ENCODE peak calls at places on chromosome 9, in four cellular contexts. W is K562, S is HepG2, H is GM12878. B is an unnamed sample.

GRCh38 chr9:23643656-23644258 is 182.3 kb downstream of the ELAVL2 start:
- DNase-seq in W (no peak), S (no peak), H (no peak), B (no peak)

GRCh38 chr9:76818271-76818670 is 54.0 kb downstream of the PCA3 start:
- DNase-seq in W (no peak), S (peak; percentile 15), H (no peak), B (peak; percentile 63)

GRCh38 chr9:70902705-70903131 is 218.7 kb downstream of the TRPM3 start:
- DNase-seq in W (no peak), S (no peak), H (no peak), B (peak; percentile 2)

GRCh38 chr9:70390922-70391321 is 23.5 kb downstream of the KLF9 start:
- DNase-seq in W (no peak), S (no peak), H (no peak), B (no peak)

GRCh38 chr9:123162359-123163345 is 105.7 kb downstream of the STRBP start:
- DNase-seq in W (no peak), S (no peak), H (no peak), B (no peak)

GRCh38 chr9:5838884-5839571 is 6.1 kb upstream of the ERMP1 start:
- DNase-seq in W (peak; percentile 53), S (peak; percentile 96), H (no peak), B (peak; percentile 96)

GRCh38 chr9:4086119-4087088 is 213.5 kb downstream of the GLIS3 start:
- DNase-seq in W (no peak), S (peak; percentile 8), H (no peak), B (peak; percentile 15)

GRCh38 chr9:114291064-114291474 is 31.8 kb upstream of the ORM1 start:
- DNase-seq in W (peak; percentile 81), S (peak; percentile 61), H (no peak), B (peak; percentile 57)

GRCh38 chr9:133754187-133754586 is 16.0 kb upstream of the SARDH start:
- DNase-seq in W (no peak), S (no peak), H (no peak), B (no peak)

GRCh38 chr9:122336836-122337560 is 33.8 kb upstream of the PTGS1 start:
- DNase-seq in W (no peak), S (no peak), H (no peak), B (no peak)

GRCh38 chr9:28443461-28443860 is 870.2 kb upstream of the C9orf72 start:
- DNase-seq in W (no peak), S (no peak), H (no peak), B (no peak)

GRCh38 chr9:70278312-70278711 is 19.5 kb downstream of the SMC5 start:
- DNase-seq in W (no peak), S (no peak), H (no peak), B (no peak)

GRCh38 chr9:23587903-23588302 is 238.1 kb downstream of the ELAVL2 start:
- DNase-seq in W (no peak), S (no peak), H (no peak), B (no peak)

GRCh38 chr9:127790094-127790855 is 4.4 kb downstream of the CDK9 start:
- DNase-seq in W (no peak), S (no peak), H (no peak), B (no peak)

GRCh38 chr9:124214596-124215550 is 42.9 kb upstream of the NEK6 start:
- DNase-seq in W (no peak), S (no peak), H (no peak), B (no peak)

GRCh38 chr9:133428579-133429215 is 6.5 kb downstream of the ADAMTS13 start:
- DNase-seq in W (peak; percentile 81), S (peak; percentile 12), H (no peak), B (peak; percentile 46)

GRCh38 chr9:97572892-97573365 is 60.2 kb downstream of the TSTD2 start:
- DNase-seq in W (no peak), S (no peak), H (no peak), B (no peak)

GRCh38 chr9:117160254-117160653 is 254.6 kb downstream of the ASTN2 start:
- DNase-seq in W (no peak), S (no peak), H (no peak), B (no peak)

GRCh38 chr9:26112724-26113123 is 434.5 kb upstream of the TUSC1 start:
- DNase-seq in W (no peak), S (no peak), H (no peak), B (no peak)

GRCh38 chr9:89710689-89711088 is 105.9 kb downstream of the GADD45G start:
- DNase-seq in W (no peak), S (no peak), H (no peak), B (no peak)

GRCh38 chr9:94900222-94901018 is 173.9 kb downstream of the AOPEP start:
- DNase-seq in W (no peak), S (no peak), H (no peak), B (no peak)

GRCh38 chr9:94867842-94868312 is 141.4 kb downstream of the AOPEP start:
- DNase-seq in W (no peak), S (no peak), H (no peak), B (peak; percentile 85)

GRCh38 chr9:135743546-135744332 is 41.8 kb downstream of the KCNT1 start:
- DNase-seq in W (no peak), S (no peak), H (no peak), B (no peak)

GRCh38 chr9:93268551-93269314 is 84.8 kb downstream of the WNK2 start:
- DNase-seq in W (no peak), S (no peak), H (no peak), B (no peak)

GRCh38 chr9:127004946-127005769 is 90.6 kb downstream of the RALGPS1 start:
- DNase-seq in W (no peak), S (no peak), H (peak; percentile 98), B (no peak)

GRCh38 chr9:114606597-114607207 is 4.4 kb upstream of the TMEM268 start:
- DNase-seq in W (no peak), S (no peak), H (no peak), B (no peak)

GRCh38 chr9:27433599-27434325 is 90.3 kb upstream of the IFNK start:
- DNase-seq in W (no peak), S (no peak), H (no peak), B (no peak)

GRCh38 chr9:20599195-20599594 is 23.1 kb downstream of the MLLT3 start:
- DNase-seq in W (no peak), S (no peak), H (no peak), B (no peak)

GRCh38 chr9:115494393-115494792 is 376.4 kb upstream of the TNC start:
- DNase-seq in W (no peak), S (no peak), H (no peak), B (no peak)

GRCh38 chr9:10614201-10614870 is 1.5 kb upstream of the PTPRD start:
- DNase-seq in W (no peak), S (no peak), H (no peak), B (no peak)

GRCh38 chr9:34517185-34517584 is 5.6 kb downstream of the ENHO start:
- DNase-seq in W (no peak), S (no peak), H (no peak), B (no peak)

GRCh38 chr9:118693645-118694044 is 675.6 kb downstream of the BRINP1 start:
- DNase-seq in W (no peak), S (no peak), H (no peak), B (no peak)

GRCh38 chr9:98132806-98133631 is 14.0 kb upstream of the TRIM14 start:
- DNase-seq in W (no peak), S (no peak), H (no peak), B (no peak)

GRCh38 chr9:96031366-96031824 is 155.9 kb downstream of the ERCC6L2 start:
- DNase-seq in W (no peak), S (no peak), H (no peak), B (peak; percentile 82)

GRCh38 chr9:137028281-137029057 is 432 bp upstream of the ABCA2 start:
- DNase-seq in W (peak; percentile 92), S (no peak), H (no peak), B (peak; percentile 64)

GRCh38 chr9:133768371-133768858 is 30.3 kb upstream of the SARDH start:
- DNase-seq in W (no peak), S (no peak), H (no peak), B (no peak)

GRCh38 chr9:83708515-83709158 is 879 bp upstream of the UBQLN1 start:
- DNase-seq in W (peak; percentile 64), S (peak; percentile 84), H (no peak), B (peak; percentile 70)

GRCh38 chr9:83706703-83707517 is 848 bp downstream of the UBQLN1 start:
- DNase-seq in W (peak; percentile 31), S (peak; percentile 30), H (no peak), B (peak; percentile 28)

GRCh38 chr9:83707768-83708514 is at the start of gene UBQLN1:
- DNase-seq in W (peak; percentile 87), S (peak; percentile 88), H (peak; percentile 72), B (peak; percentile 95)

GRCh38 chr9:83701769-83702168 is 6.0 kb downstream of the UBQLN1 start:
- DNase-seq in W (no peak), S (no peak), H (no peak), B (no peak)

GRCh38 chr9:83707518-83707767 is 315 bp downstream of the UBQLN1 start:
- DNase-seq in W (no peak), S (no peak), H (no peak), B (peak; percentile 79)
- TF ChIP-seq JUNB in W (no peak), S (no peak), H (no peak), B (no peak)

GRCh38 chr9:13758876-13759275 is 479.4 kb upstream of the MPDZ start:
- DNase-seq in W (no peak), S (no peak), H (no peak), B (no peak)
- TF ChIP-seq CHD4 in W (no peak), S (no peak), H (no peak), B (no peak)

DNA sequence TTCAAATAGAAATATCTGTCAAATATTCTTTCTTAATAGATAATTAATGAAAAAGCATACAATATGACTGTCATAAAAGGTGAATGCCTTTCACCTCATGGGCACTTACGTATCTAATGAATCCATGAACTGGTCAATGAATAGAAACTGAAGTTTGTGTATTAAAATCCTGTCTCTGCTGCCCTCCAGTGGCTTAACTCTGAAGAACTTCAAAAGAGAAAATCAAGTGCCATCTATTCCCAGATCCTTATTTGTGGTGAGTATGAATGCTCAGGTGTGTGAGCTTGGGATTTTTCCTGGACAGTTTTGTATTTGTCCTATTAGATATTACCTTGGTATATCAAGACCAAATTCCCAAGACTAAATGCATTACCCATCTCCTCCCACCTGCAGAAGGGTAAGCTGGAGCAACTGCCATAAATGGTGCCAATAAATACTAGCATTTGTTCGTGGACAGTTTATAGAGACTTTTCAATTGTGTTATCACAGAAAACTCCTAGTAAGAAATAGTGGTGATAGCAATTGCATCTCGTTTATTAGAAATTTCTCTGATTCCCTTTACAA is 44.0 kb upstream of the SVEP1 start:
- DNase-seq in W (peak; percentile 24), S (peak; percentile 55), H (peak; percentile 28), B (peak; percentile 59)
- TF ChIP-seq JUNB in W (no peak), S (no peak), H (no peak), B (no peak)

GRCh38 chr9:129459550-129460322 is 161.2 kb downstream of the C9orf50 start:
- DNase-seq in W (no peak), S (no peak), H (no peak), B (no peak)
- TF ChIP-seq CHD4 in W (no peak), S (peak; percentile 63), H (no peak), B (no peak)

GRCh38 chr9:21616082-21616778 is 134.1 kb upstream of the IFNE start:
- DNase-seq in W (no peak), S (no peak), H (no peak), B (peak; percentile 96)
- TF ChIP-seq JUNB in W (no peak), S (no peak), H (no peak), B (peak; percentile 91)